ENCODE peak calls at places on chromosome X, in nine cellular contexts. O, Y, U, I, G, X, S, M and D are unnamed samples.

GRCh38 chrX:16587776-16588175 is 62.2 kb upstream of the S100G start:
- DNase-seq in O (no peak), Y (peak; percentile 36), U (no peak), I (no peak), G (no peak), X (no peak), S (no peak), M (no peak), D (no peak)

GRCh38 chrX:12974217-12974796 is 603 bp upstream of the TMSB4X start:
- DNase-seq in O (peak; percentile 38), Y (peak; percentile 72), U (no peak), I (peak; percentile 80), G (peak; percentile 73), X (peak; percentile 83), S (no peak), M (no peak), D (peak; percentile 36)

GRCh38 chrX:133580630-133581029 is 165.3 kb upstream of the GPC4 start:
- DNase-seq in O (no peak), Y (peak; percentile 61), U (no peak), I (no peak), G (no peak), X (no peak), S (no peak), M (no peak), D (no peak)

GRCh38 chrX:23884427-23885024 is 23.2 kb downstream of the APOO start:
- DNase-seq in O (no peak), Y (peak; percentile 22), U (no peak), I (no peak), G (no peak), X (no peak), S (peak; percentile 57), M (no peak), D (no peak)

GRCh38 chrX:40011483-40012038 is 86.2 kb downstream of the BCOR start:
- DNase-seq in O (no peak), Y (no peak), U (no peak), I (no peak), G (peak; percentile 28), X (no peak), S (no peak), M (no peak), D (no peak)

GRCh38 chrX:26032141-26032917 is 105.8 kb upstream of the MAGEB18 start:
- DNase-seq in O (no peak), Y (peak; percentile 1), U (no peak), I (no peak), G (no peak), X (no peak), S (no peak), M (no peak), D (no peak)

GRCh38 chrX:119895843-119896326 is at the start of gene AKAP14:
- DNase-seq in O (no peak), Y (no peak), U (no peak), I (no peak), G (no peak), X (no peak), S (no peak), M (no peak), D (no peak)

GRCh38 chrX:154653048-154653401 is 354 bp downstream of the CTAG2 start:
- DNase-seq in O (no peak), Y (no peak), U (no peak), I (no peak), G (no peak), X (no peak), S (no peak), M (no peak), D (no peak)

GRCh38 chrX:33194289-33194688 is 17.1 kb downstream of the DMD start:
- DNase-seq in O (no peak), Y (no peak), U (no peak), I (no peak), G (no peak), X (no peak), S (no peak), M (no peak), D (no peak)

GRCh38 chrX:37692918-37693317 is 7.3 kb downstream of the XK start:
- DNase-seq in O (no peak), Y (no peak), U (no peak), I (no peak), G (no peak), X (no peak), S (no peak), M (no peak), D (no peak)

GRCh38 chrX:13102636-13103035 is 58.2 kb upstream of the FAM9C start:
- DNase-seq in O (no peak), Y (peak; percentile 59), U (no peak), I (no peak), G (no peak), X (no peak), S (no peak), M (no peak), D (no peak)

GRCh38 chrX:120262781-120263719 is 12.4 kb downstream of the ZBTB33 start:
- DNase-seq in O (no peak), Y (no peak), U (no peak), I (no peak), G (no peak), X (no peak), S (no peak), M (no peak), D (no peak)

GRCh38 chrX:50100188-50100587 is 100.6 kb downstream of the AKAP4 start:
- DNase-seq in O (no peak), Y (no peak), U (no peak), I (no peak), G (peak; percentile 19), X (no peak), S (peak; percentile 26), M (no peak), D (no peak)

GRCh38 chrX:130165703-130166502 is at the start of gene AIFM1:
- DNase-seq in O (peak; percentile 78), Y (peak; percentile 95), U (peak; percentile 62), I (peak; percentile 96), G (peak; percentile 91), X (peak; percentile 94), S (peak; percentile 88), M (peak; percentile 70), D (peak; percentile 89)

GRCh38 chrX:97860206-97860605 is 976.5 kb downstream of the RPA4 start:
- DNase-seq in O (peak; percentile 51), Y (no peak), U (no peak), I (no peak), G (no peak), X (no peak), S (no peak), M (no peak), D (no peak)

GRCh38 chrX:64188901-64189300 is 16.6 kb downstream of the AMER1 start:
- DNase-seq in O (no peak), Y (no peak), U (no peak), I (no peak), G (no peak), X (no peak), S (peak; percentile 54), M (no peak), D (no peak)

GRCh38 chrX:39150621-39151020 is 349.4 kb downstream of the MID1IP1 start:
- DNase-seq in O (no peak), Y (no peak), U (no peak), I (no peak), G (no peak), X (no peak), S (no peak), M (no peak), D (no peak)

GRCh38 chrX:110194977-110195376 is 122.9 kb downstream of the AMMECR1 start:
- DNase-seq in O (no peak), Y (no peak), U (no peak), I (no peak), G (no peak), X (no peak), S (no peak), M (no peak), D (no peak)

GRCh38 chrX:110045988-110046387 is 43.1 kb downstream of the TMEM164 start:
- DNase-seq in O (no peak), Y (no peak), U (no peak), I (no peak), G (no peak), X (no peak), S (peak; percentile 65), M (no peak), D (no peak)

GRCh38 chrX:153441296-153441695 is 4.6 kb downstream of the TREX2 start:
- DNase-seq in O (no peak), Y (no peak), U (no peak), I (no peak), G (no peak), X (no peak), S (no peak), M (no peak), D (no peak)

GRCh38 chrX:74578137-74578536 is 36.3 kb downstream of the RLIM start:
- DNase-seq in O (no peak), Y (no peak), U (no peak), I (no peak), G (no peak), X (no peak), S (no peak), M (no peak), D (no peak)

GRCh38 chrX:149493567-149494562 is 11.2 kb downstream of the IDS start:
- DNase-seq in O (no peak), Y (no peak), U (no peak), I (no peak), G (no peak), X (no peak), S (no peak), M (no peak), D (no peak)
- TF ChIP-seq CTCF in O (no peak), Y (no peak), U (no peak), I (no peak), G (no peak), X (no peak), S (no peak), M (no peak), D (no peak)

GRCh38 chrX:43333543-43333942 is 322.6 kb upstream of the MAOA start:
- DNase-seq in O (no peak), Y (no peak), U (no peak), I (no peak), G (no peak), X (no peak), S (peak; percentile 3), M (no peak), D (no peak)
- TF ChIP-seq CTCF in O (peak; percentile 52), Y (no peak), U (no peak), I (peak; percentile 5), G (no peak), X (no peak), S (peak; percentile 27), M (no peak), D (no peak)

GRCh38 chrX:140057001-140057411 is 91.7 kb upstream of the CXorf66 start:
- DNase-seq in O (peak; percentile 91), Y (peak; percentile 63), U (peak; percentile 7), I (peak; percentile 72), G (peak; percentile 41), X (peak; percentile 66), S (peak; percentile 51), M (no peak), D (peak; percentile 88)
- TF ChIP-seq CTCF in O (peak; percentile 95), Y (peak; percentile 79), U (peak; percentile 71), I (peak; percentile 67), G (peak; percentile 55), X (peak; percentile 69), S (peak; percentile 77), M (peak; percentile 32), D (peak; percentile 90)

DNA sequence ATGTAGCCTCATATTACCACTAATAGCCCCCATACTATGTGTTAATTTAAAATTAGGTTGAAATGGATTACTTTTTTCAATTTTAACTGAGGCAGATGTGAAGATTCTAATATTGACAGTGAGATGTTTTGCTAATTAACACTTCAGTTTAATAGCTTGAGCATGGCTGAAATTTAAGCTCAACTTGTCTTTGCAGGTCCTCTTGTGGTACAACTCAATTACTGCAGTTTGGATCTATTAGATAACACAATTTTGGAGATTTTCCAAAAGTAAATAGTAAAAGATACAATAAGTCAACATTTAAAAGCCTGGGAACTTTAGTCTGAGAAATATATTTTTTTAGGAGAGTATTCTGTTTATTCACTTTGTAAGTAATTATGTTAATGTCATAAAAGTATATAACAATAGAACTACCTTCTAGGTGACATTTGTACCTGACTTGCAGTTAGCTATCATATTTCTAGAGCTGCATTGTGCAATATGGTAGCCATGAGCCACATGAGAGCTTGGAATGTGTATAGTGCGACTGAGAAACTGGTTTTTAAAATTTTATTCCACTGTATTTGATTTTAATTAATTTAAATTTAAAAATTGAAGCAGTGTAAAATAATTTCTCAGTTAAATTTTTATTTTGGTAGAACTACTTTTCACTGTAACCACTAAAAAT is 73.1 kb upstream of the FMR1 start:
- DNase-seq in O (no peak), Y (no peak), U (no peak), I (no peak), G (no peak), X (no peak), S (peak; percentile 6), M (no peak), D (no peak)
- TF ChIP-seq CTCF in O (peak; percentile 62), Y (peak; percentile 11), U (no peak), I (no peak), G (no peak), X (peak; percentile 30), S (peak; percentile 40), M (no peak), D (peak; percentile 59)